ENCODE peak calls at places on chromosomes 6 and 20, in six cellular contexts. I is body of pancreas, M is breast epithelium, W is suprapubic skin, A is heart left ventricle, D is uterus. C is an unnamed sample.

GRCh38 chr6:72424476-72424875 is 197.4 kb upstream of the KCNQ5 start:
- DNase-seq in W (no peak), D (no peak), A (no peak), M (no peak), I (no peak), C (no peak)

GRCh38 chr6:42045538-42046460 is 4.5 kb upstream of the TAF8 start:
- DNase-seq in W (peak; percentile 95), M (peak; percentile 98), A (peak; percentile 97), D (peak; percentile 92), I (peak; percentile 96), C (peak; percentile 87)

GRCh38 chr20:665276-665675 is 10.3 kb downstream of the SCRT2 start:
- DNase-seq in A (no peak), W (no peak), I (no peak), M (no peak), D (no peak), C (no peak)

GRCh38 chr6:118506071-118506638 is 41.9 kb upstream of the PLN start:
- DNase-seq in W (no peak), I (no peak), D (no peak), M (no peak), A (no peak), C (no peak)

GRCh38 chr6:37048851-37049734 is 43.6 kb downstream of the FGD2 start:
- DNase-seq in M (no peak), W (no peak), I (peak; percentile 88), A (peak; percentile 66), D (peak; percentile 64), C (no peak)

GRCh38 chr20:63747622-63748355 is 8.2 kb downstream of the SLC2A4RG start:
- DNase-seq in I (no peak), M (no peak), A (peak; percentile 25), D (no peak), W (peak; percentile 78), C (no peak)

GRCh38 chr20:37526238-37526838 is 1.3 kb downstream of the BLCAP start:
- DNase-seq in M (peak; percentile 77), D (no peak), W (no peak), A (no peak), I (peak; percentile 28), C (no peak)

GRCh38 chr6:160733045-160733646 is 31.1 kb downstream of the PLG start:
- DNase-seq in D (peak; percentile 16), A (peak; percentile 35), M (no peak), I (peak; percentile 57), W (no peak), C (no peak)

DNA sequence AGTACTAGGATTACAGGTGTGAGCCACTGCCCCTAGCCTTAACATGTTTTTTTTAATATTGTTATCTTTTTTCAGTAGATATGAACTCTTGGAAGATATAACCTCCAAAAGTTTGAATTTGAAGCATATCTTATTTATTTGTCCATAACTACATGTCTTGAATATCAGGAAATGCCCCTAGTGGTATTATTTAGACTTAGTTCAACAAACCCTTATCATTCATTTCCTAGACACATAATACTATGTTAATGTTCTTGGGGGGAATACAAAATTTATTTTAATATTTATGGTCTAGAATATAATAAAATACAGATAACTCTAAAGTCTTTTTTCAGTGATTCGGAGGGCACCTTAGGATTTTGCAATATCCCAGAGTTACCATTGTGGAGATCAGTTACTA is 160.7 kb downstream of the HACE1 start:
- DNase-seq in D (no peak), M (no peak), I (no peak), W (no peak), A (no peak), C (no peak)
- TF ChIP-seq CTCF in D (no peak), M (no peak), I (no peak), W (no peak), A (no peak), C (no peak)

GRCh38 chr6:3456395-3456767 is 469 bp downstream of the SLC22A23 start:
- DNase-seq in D (no peak), M (no peak), I (peak; percentile 18), A (no peak), W (no peak), C (no peak)

GRCh38 chr6:3454206-3455016 is 2.4 kb downstream of the SLC22A23 start:
- DNase-seq in A (no peak), I (no peak), W (no peak), D (no peak), M (no peak), C (no peak)

GRCh38 chr6:3453410-3453809 is 3.4 kb downstream of the SLC22A23 start:
- DNase-seq in D (no peak), A (no peak), W (no peak), M (no peak), I (no peak), C (no peak)

GRCh38 chr6:3455490-3456394 is 1.1 kb downstream of the SLC22A23 start:
- DNase-seq in A (peak; percentile 33), M (peak; percentile 39), D (peak; percentile 21), I (peak; percentile 64), W (no peak), C (peak; percentile 43)

DNA sequence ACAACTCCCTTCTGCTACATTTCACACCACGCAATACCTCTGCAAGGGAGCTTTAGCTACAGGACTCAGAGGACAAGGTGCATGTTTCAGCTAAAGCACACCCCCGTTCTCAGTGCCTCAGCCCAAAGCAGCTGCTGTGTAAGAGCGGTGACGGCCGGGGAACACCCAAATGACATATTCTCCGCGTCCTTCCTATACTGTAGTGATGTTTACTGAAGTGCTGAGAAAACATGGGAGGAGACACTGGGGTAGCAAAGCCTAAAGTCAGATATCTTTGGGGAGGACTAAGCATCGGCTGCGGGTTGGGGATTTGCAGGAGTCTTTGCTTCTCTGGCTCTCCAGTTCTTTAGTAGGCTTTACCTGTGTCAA is 1.7 kb downstream of the SLC22A23 start:
- DNase-seq in A (no peak), I (peak; percentile 63), W (no peak), D (no peak), M (no peak), C (no peak)
- TF ChIP-seq POLR2A in A (no peak), I (peak; percentile 32), W (no peak), D (no peak), M (no peak), C (no peak)

DNA sequence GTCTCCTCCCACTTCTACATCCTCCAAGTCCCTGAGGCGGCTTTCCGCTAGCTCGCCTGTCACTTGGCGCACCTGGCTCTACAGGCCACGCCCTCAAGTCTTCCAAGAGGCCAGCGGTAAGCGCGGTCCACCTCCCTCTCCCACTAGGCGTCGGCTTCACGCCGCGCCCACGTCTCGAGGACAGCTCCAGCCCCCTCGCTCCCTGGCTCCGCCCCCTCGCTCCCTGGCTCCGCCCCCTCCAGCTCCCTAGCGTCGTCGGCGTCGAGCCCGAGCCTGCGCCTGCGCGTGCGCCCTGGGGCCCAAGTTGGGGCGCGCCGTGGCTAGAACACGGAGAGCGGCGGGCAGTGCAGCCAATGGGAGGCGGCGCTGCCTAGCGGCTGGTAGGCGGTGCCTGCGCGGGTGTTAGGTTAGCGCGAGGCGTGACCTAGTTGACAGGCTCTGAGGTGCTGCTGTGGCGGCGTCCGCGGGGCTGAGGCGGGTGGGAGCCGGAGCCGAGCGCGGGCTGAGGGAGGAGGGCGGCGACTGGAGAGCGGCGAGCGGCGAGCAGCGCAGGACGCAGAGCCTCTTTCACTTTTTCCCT is at the start of gene MACROD2:
- DNase-seq in W (peak; percentile 90), D (peak; percentile 91), M (peak; percentile 90), A (peak; percentile 92), I (peak; percentile 99), C (peak; percentile 74)
- H3K4me3 ChIP-seq in W (peak within 1 kb of the TSS; percentile 66), D (peak within 1 kb of the TSS; percentile 75), M (peak within 1 kb of the TSS; percentile 79), A (peak within 1 kb of the TSS; percentile 57), I (peak within 1 kb of the TSS; percentile 67), C (peak within 1 kb of the TSS; percentile 80)

DNA sequence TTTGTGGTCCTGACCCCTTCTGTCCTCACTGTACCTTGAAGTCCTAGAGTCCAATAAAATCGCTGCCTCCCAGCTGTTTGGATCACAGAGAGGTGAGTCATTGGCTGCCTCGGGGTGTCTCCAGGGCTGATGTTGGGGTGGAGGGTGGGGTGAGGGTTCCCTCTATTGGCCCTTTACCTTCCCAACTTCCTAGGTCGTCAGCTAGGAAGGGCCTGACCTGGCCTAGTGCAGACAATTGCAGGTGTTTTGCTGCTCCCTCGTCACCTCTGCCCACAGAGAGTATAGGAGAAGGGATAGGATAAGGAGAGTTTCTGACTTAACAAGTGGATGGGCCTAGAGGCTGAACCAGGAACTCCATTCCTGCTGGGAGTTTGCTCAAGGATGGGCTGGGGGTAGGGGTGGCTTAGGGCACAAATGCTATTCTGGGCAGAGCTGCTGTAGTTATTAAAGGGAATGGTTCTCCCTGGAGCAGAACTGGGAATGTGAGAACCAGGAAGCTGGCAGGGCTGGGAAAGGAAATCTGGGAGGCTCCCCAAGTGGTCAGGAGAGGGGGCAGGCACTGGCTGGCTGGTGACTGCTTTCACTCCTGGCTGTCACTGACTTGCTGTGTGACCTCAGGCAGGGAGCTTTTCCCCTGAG is 1.4 kb downstream of the TP53INP2 start:
- DNase-seq in A (peak; percentile 71), I (peak; percentile 38), W (no peak), D (no peak), M (peak; percentile 24), C (no peak)
- TF ChIP-seq CTCF in A (peak; percentile 12), I (peak; percentile 24), W (no peak), D (no peak), M (no peak), C (no peak)

C was measured in gastrocnemius medialis.